ENCODE peak calls at places on chromosome 17, in five cellular contexts. G, W, D, P and R are unnamed samples.

GRCh38 chr17:77478899-77479298 is 338.1 kb downstream of the SEC14L1 start:
- DNase-seq in D (no peak), G (no peak), W (no peak), P (no peak), R (no peak)

GRCh38 chr17:39634384-39634871 is 2.5 kb upstream of the STARD3 start:
- DNase-seq in W (no peak), P (no peak), G (no peak), D (no peak), R (no peak)

GRCh38 chr17:2214047-2214717 is 89.4 kb downstream of the SMG6 start:
- DNase-seq in G (peak; percentile 86), P (peak; percentile 71), W (no peak), D (peak; percentile 75), R (peak; percentile 93)

GRCh38 chr17:66018786-66019185 is 173.1 kb downstream of the CEP112 start:
- DNase-seq in G (no peak), D (no peak), W (no peak), P (no peak), R (no peak)

GRCh38 chr17:42183741-42184711 is 1.2 kb downstream of the HCRT start:
- DNase-seq in P (peak; percentile 97), W (peak; percentile 67), G (peak; percentile 79), D (peak; percentile 72), R (peak; percentile 64)

GRCh38 chr17:28928061-28928460 is 23.3 kb downstream of the PHF12 start:
- DNase-seq in D (no peak), G (no peak), P (no peak), W (no peak), R (no peak)

GRCh38 chr17:5747276-5747675 is 163.0 kb upstream of the NLRP1 start:
- DNase-seq in D (no peak), W (no peak), P (no peak), G (no peak), R (no peak)

GRCh38 chr17:40317345-40317873 is 8.4 kb downstream of the RARA start:
- DNase-seq in W (peak; percentile 73), D (peak; percentile 64), P (peak; percentile 93), G (peak; percentile 85), R (peak; percentile 84)

GRCh38 chr17:36529121-36529520 is 5.5 kb downstream of the MYO19 start:
- DNase-seq in D (no peak), W (no peak), G (no peak), P (no peak), R (peak; percentile 62)

GRCh38 chr17:77229786-77230435 is 89.1 kb downstream of the SEC14L1 start:
- DNase-seq in W (no peak), D (no peak), G (no peak), P (no peak), R (no peak)

GRCh38 chr17:9195961-9196668 is 174.8 kb downstream of the NTN1 start:
- DNase-seq in P (peak; percentile 93), D (no peak), W (no peak), G (no peak), R (no peak)

GRCh38 chr17:63361182-63361581 is 84.9 kb downstream of the CYB561 start:
- DNase-seq in W (no peak), G (no peak), D (no peak), P (no peak), R (no peak)

GRCh38 chr17:15092762-15093161 is 172.4 kb downstream of the PMP22 start:
- DNase-seq in P (peak; percentile 13), D (no peak), W (no peak), G (no peak), R (peak; percentile 63)

GRCh38 chr17:42342242-42343008 is 45.8 kb downstream of the STAT3 start:
- DNase-seq in W (no peak), D (no peak), P (no peak), G (no peak), R (peak; percentile 71)

GRCh38 chr17:41553176-41553575 is 18.7 kb downstream of the KRT9 start:
- DNase-seq in G (no peak), W (no peak), D (no peak), P (no peak), R (no peak)

GRCh38 chr17:2751482-2751881 is 2.0 kb upstream of the CCDC92B start:
- DNase-seq in G (no peak), P (peak; percentile 74), D (no peak), W (no peak), R (no peak)

GRCh38 chr17:7258731-7259554 is 3.3 kb downstream of the CLDN7 start:
- DNase-seq in W (no peak), G (no peak), D (no peak), P (no peak), R (peak; percentile 90)

GRCh38 chr17:68302066-68302564 is 10.8 kb downstream of the ARSG start:
- DNase-seq in W (no peak), G (no peak), D (peak; percentile 41), P (no peak), R (no peak)

GRCh38 chr17:20077978-20078674 is 69.0 kb downstream of the SPECC1 start:
- DNase-seq in P (no peak), W (no peak), D (no peak), G (no peak), R (no peak)

GRCh38 chr17:8997994-8998628 is 23.2 kb upstream of the NTN1 start:
- DNase-seq in P (peak; percentile 95), G (peak; percentile 79), D (no peak), W (peak; percentile 42), R (no peak)

GRCh38 chr17:34068506-34069035 is 186.5 kb upstream of the CCL2 start:
- DNase-seq in D (no peak), W (no peak), G (no peak), P (no peak), R (no peak)

GRCh38 chr17:41338961-41339485 is 11.6 kb downstream of the KRT33A start:
- DNase-seq in G (no peak), P (no peak), W (no peak), D (no peak), R (peak; percentile 26)

GRCh38 chr17:64420143-64420670 is 28.7 kb upstream of the MILR1 start:
- DNase-seq in D (no peak), P (peak; percentile 73), W (peak; percentile 32), G (no peak), R (peak; percentile 68)

GRCh38 chr17:16506188-16506587 is 14.2 kb upstream of the LRRC75A start:
- DNase-seq in P (peak; percentile 52), D (no peak), W (no peak), G (no peak), R (no peak)

GRCh38 chr17:58085039-58085715 is 2.0 kb downstream of the DYNLL2 start:
- DNase-seq in P (peak; percentile 50), G (no peak), W (no peak), D (no peak), R (no peak)
- TF ChIP-seq CTCF in P (no peak), G (no peak), W (no peak), D (no peak), R (no peak)

GRCh38 chr17:72122002-72122310 is 1.1 kb downstream of the SOX9 start:
- DNase-seq in W (no peak), P (no peak), D (no peak), G (no peak), R (peak; percentile 12)
- TF ChIP-seq CTCF in W (no peak), P (peak; percentile 1), D (no peak), G (no peak), R (no peak)

GRCh38 chr17:54967621-54968258 is 714 bp downstream of the COX11 start:
- DNase-seq in W (no peak), P (peak; percentile 67), G (no peak), D (no peak), R (peak; percentile 72)
- TF ChIP-seq CTCF in W (no peak), P (no peak), G (peak; percentile 18), D (no peak), R (peak; percentile 57)

DNA sequence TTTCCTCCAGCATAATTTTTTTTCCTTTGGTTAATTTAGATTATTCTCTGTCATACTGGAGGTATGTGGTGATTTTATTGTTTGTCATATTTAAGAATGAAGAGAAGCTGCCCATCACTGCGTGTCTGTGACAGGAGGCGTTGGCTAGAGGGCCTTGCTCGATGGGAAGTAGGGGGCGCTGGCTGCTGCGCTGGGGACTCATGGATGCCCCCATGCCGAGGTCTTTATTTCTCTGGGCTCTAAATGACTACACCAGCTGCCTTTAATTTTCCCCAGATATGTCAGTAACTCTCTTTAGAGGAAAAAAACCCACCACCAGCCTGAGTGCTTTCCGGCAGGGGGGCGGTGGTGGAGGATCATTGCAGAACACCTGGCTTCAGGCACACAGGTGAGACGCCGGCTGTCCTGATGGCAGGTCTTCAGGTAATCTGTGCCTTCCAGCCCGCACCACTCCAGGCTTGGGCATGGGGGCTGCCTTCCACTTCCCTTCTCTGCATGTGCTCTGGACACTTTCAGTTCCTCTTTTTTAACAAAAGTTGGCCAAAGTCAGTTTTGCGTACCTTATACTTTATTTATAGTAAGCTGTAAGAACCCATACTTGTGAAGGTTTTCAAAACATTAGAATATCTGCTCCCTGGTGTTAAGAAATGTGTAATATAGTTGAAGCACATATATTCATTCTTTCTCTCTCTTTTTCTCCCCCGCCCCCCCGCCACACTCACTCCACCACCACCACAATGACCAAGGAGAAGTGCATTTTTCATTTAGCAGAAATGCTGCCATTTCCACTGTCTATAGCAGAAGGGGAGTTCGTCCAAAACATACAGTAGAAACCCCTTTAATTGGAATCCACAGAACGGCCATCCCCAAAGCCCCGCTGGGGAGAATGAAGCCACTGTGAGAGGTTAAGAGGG is 192.7 kb downstream of the RPTOR start:
- DNase-seq in P (peak; percentile 64), G (no peak), W (no peak), D (no peak), R (no peak)
- TF ChIP-seq CTCF in P (peak; percentile 51), G (no peak), W (peak; percentile 3), D (no peak), R (no peak)